ENCODE peak calls at places on chromosomes 6 and 20, in seven cellular contexts. D is osteoblast; R is colonic mucosa; F is neural progenitor cell; C is CD8-positive, alpha-beta T cell; L is suprapubic skin; Z is breast epithelium. I is an unnamed sample.

GRCh38 chr20:58366016-58366415 is 23.0 kb upstream of the VAPB start:
- DNase-seq in D (no peak), R (no peak), F (no peak), C (no peak), L (no peak), Z (no peak), I (no peak)

GRCh38 chr20:46955601-46956556 is 61.2 kb downstream of the EYA2 start:
- DNase-seq in D (no peak), R (no peak), F (no peak), C (no peak), L (no peak), Z (no peak), I (no peak)

GRCh38 chr6:15628499-15629131 is 34.2 kb downstream of the DTNBP1 start:
- DNase-seq in D (peak; percentile 87), R (no peak), F (no peak), C (peak; percentile 9), L (no peak), Z (no peak), I (no peak)

GRCh38 chr6:156857573-156857972 is 80.4 kb downstream of the ARID1B start:
- DNase-seq in D (no peak), R (no peak), F (no peak), C (no peak), L (no peak), Z (no peak), I (no peak)

GRCh38 chr6:15218401-15218800 is 27.5 kb upstream of the JARID2 start:
- DNase-seq in D (no peak), R (no peak), F (no peak), C (no peak), L (no peak), Z (no peak), I (no peak)

GRCh38 chr6:148535976-148536375 is 193.3 kb downstream of the SASH1 start:
- DNase-seq in D (peak; percentile 91), R (no peak), F (no peak), C (no peak), L (no peak), Z (no peak), I (no peak)

GRCh38 chr20:56249244-56249955 is 868 bp downstream of the MC3R start:
- DNase-seq in D (no peak), R (peak; percentile 23), F (peak; percentile 61), C (no peak), L (no peak), Z (no peak), I (no peak)

GRCh38 chr6:158879180-158879579 is 60.0 kb upstream of the EZR start:
- DNase-seq in D (no peak), R (no peak), F (no peak), C (no peak), L (no peak), Z (no peak), I (no peak)

GRCh38 chr20:35306931-35307517 is 14.8 kb upstream of the FAM83C start:
- DNase-seq in D (peak; percentile 71), R (peak; percentile 60), F (peak; percentile 83), C (no peak), L (no peak), Z (no peak), I (no peak)

GRCh38 chr6:56168601-56169000 is 78.8 kb downstream of the COL21A1 start:
- DNase-seq in D (no peak), R (no peak), F (no peak), C (no peak), L (no peak), Z (no peak), I (no peak)

GRCh38 chr6:18148304-18149025 is 6.4 kb downstream of the TPMT start:
- DNase-seq in D (peak; percentile 49), R (peak; percentile 78), F (no peak), C (no peak), L (no peak), Z (no peak), I (peak; percentile 84)

GRCh38 chr20:48983423-48984400 is 62.2 kb downstream of the ARFGEF2 start:
- DNase-seq in D (peak; percentile 80), R (no peak), F (no peak), C (no peak), L (no peak), Z (no peak), I (no peak)

GRCh38 chr6:142822882-142823578 is 121.9 kb downstream of the HIVEP2 start:
- DNase-seq in D (no peak), R (no peak), F (peak; percentile 69), C (no peak), L (no peak), Z (no peak), I (no peak)

GRCh38 chr6:153231048-153231635 is 100.1 kb upstream of the RGS17 start:
- DNase-seq in D (peak; percentile 23), R (peak; percentile 61), F (peak; percentile 79), C (no peak), L (no peak), Z (no peak), I (peak; percentile 52)

GRCh38 chr20:62452475-62453095 is 23.2 kb downstream of the GATA5 start:
- DNase-seq in D (no peak), R (peak; percentile 60), F (no peak), C (no peak), L (no peak), Z (no peak), I (peak; percentile 80)

GRCh38 chr6:64732888-64733287 is 974.1 kb downstream of the EYS start:
- DNase-seq in D (no peak), R (no peak), F (peak; percentile 28), C (no peak), L (no peak), Z (no peak), I (no peak)

GRCh38 chr6:91678679-91679078 is 1091.8 kb upstream of the MAP3K7 start:
- DNase-seq in D (no peak), R (no peak), F (no peak), C (no peak), L (no peak), Z (no peak), I (no peak)

GRCh38 chr6:10177703-10178102 is 237.2 kb downstream of the TFAP2A start:
- DNase-seq in D (no peak), R (no peak), F (no peak), C (no peak), L (no peak), Z (no peak), I (no peak)

GRCh38 chr6:109447878-109448555 is 7.5 kb downstream of the SMPD2 start:
- DNase-seq in D (peak; percentile 48), R (no peak), F (no peak), C (no peak), L (no peak), Z (no peak), I (no peak)

GRCh38 chr6:5622276-5623005 is 361.1 kb downstream of the FARS2 start:
- DNase-seq in D (no peak), R (no peak), F (no peak), C (no peak), L (no peak), Z (no peak), I (no peak)

DNA sequence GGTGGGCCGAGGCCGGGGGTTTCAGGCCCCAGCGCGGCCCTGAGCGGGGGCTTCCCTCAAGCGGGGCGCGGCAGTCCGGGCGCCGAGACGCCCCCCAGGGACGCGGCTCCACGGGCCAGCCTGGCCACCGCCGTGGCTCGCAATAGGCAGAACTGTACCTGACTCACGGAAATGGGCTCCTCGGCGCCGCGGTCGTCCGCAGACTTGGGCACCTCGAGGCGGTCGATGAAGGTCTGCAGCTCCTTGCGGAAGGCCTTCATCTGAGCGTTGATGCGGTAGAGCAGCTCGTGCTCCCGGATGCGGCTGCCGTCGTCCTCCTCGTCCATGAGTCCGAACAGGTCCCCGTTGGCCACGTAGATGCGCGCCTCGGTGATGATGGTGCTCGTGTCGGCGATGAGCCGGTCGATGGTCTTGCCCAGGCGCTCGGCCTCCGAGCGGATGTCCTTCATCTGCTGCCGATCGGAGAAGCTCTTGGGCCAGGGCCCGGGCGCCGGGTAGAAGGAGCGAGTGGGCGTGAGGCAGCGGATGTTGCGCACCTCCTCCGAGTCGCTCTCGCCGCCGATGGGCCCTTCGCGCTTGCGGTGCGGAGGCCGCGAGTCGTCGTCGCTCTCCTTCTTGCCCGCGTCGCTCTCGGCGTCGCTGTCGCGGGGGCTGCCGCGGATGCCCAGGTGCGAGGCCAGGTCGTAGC is 16.1 kb upstream of the KIAA0408 start:
- DNase-seq in D (no peak), R (no peak), F (no peak), C (no peak), L (no peak), Z (no peak), I (no peak)
- H3K4me3 ChIP-seq in D (no peak overlapping the region), R (no peak overlapping the region), F (no peak overlapping the region), C (no peak overlapping the region), L (no peak overlapping the region), Z (no peak overlapping the region), I (no peak overlapping the region)

GRCh38 chr20:40706977-40707582 is 18.0 kb upstream of the MAFB start:
- DNase-seq in D (no peak), R (no peak), F (peak; percentile 85), C (no peak), L (no peak), Z (no peak), I (no peak)
- H3K4me1 ChIP-seq in D (no peaks in the 10 kb centered on the region), R (no peaks in the 10 kb centered on the region), F (peaks cover 46% of the 10 kb centered on the region), C (no peaks in the 10 kb centered on the region), L (no peaks in the 10 kb centered on the region), Z (no peaks in the 10 kb centered on the region), I (no peaks in the 10 kb centered on the region)

GRCh38 chr20:6071162-6071695 is 17.4 kb upstream of the LRRN4 start:
- DNase-seq in D (no peak), R (no peak), F (no peak), C (no peak), L (no peak), Z (no peak), I (no peak)

GRCh38 chr20:6074784-6075183 is 20.9 kb upstream of the LRRN4 start:
- DNase-seq in D (peak; percentile 17), R (no peak), F (no peak), C (no peak), L (no peak), Z (no peak), I (no peak)

GRCh38 chr20:6075428-6076219 is 21.8 kb upstream of the LRRN4 start:
- DNase-seq in D (no peak), R (no peak), F (no peak), C (no peak), L (no peak), Z (no peak), I (no peak)

GRCh38 chr20:6069669-6070068 is 15.8 kb upstream of the LRRN4 start:
- DNase-seq in D (no peak), R (no peak), F (no peak), C (no peak), L (no peak), Z (no peak), I (no peak)

GRCh38 chr20:6074145-6074561 is 20.3 kb upstream of the LRRN4 start:
- DNase-seq in D (peak; percentile 11), R (no peak), F (peak; percentile 18), C (no peak), L (no peak), Z (no peak), I (no peak)
- TF ChIP-seq CTCF in D (peak; percentile 17), R (no peak), F (peak; percentile 43), C (no peak), L (no peak), Z (no peak), I (no peak)

DNA sequence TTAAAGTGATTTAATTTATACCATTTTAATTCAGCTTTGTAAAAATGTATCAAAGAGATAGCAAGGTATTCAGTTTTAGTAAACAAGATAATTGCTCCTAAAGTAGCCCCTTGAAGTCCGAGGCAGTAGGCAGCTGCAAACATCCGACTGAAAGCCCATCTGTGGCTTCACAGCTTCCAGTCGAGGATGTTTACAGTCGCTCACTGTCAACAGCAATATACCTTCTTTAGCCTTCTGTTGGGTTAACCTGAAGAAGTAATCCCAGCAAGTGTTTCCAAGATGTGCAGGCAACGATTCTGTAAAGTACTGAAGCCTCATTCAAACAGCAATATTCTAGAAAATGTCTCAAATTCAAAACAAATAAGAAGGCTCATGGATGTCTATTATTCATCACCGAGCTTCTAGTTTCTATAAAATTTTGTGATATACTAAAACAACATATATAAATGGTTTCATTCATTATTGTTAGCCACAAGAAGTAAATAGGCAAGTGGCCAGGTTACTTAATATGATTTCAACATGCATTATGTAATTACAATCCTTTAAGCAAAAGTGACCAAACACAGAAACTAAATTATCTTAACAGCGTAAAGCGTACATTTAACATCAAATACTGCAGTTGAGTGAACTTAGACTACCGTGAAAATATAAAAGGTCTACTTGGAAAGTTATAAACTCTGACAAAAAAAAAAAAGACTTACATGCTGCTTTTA is 115.0 kb downstream of the OGFRL1 start:
- DNase-seq in D (no peak), R (no peak), F (peak; percentile 16), C (no peak), L (no peak), Z (no peak), I (no peak)
- H3K4me3 ChIP-seq in D (peak overlapping the region; percentile 16), R (no peak overlapping the region), F (no peak overlapping the region), C (no peak overlapping the region), L (no peak overlapping the region), Z (no peak overlapping the region), I (no peak overlapping the region)

I was measured in Peyer's patch.